ENCODE peak calls at places on chromosomes 7 and 10, in eight cellular contexts. D, X, G, Y, A, M, H and O are unnamed samples.

GRCh38 chr10:44391981-44392380 is 7.1 kb upstream of the CXCL12 start:
- DNase-seq in D (no peak), X (no peak), G (no peak), Y (no peak), A (no peak), M (no peak), H (no peak), O (no peak)

GRCh38 chr7:43615558-43616145 is 32.7 kb downstream of the STK17A start:
- DNase-seq in D (no peak), X (no peak), G (no peak), Y (peak), A (no peak), M (no peak), H (no peak), O (no peak)

GRCh38 chr10:59324597-59324996 is 37.8 kb downstream of the FAM13C start:
- DNase-seq in D (no peak), X (no peak), G (no peak), Y (no peak), A (no peak), M (no peak), H (no peak), O (no peak)

GRCh38 chr7:64874114-64874513 is 29.0 kb upstream of the ZNF273 start:
- DNase-seq in D (no peak), X (no peak), G (no peak), Y (no peak), A (no peak), M (no peak), H (no peak), O (no peak)

GRCh38 chr10:43200538-43201390 is 62.5 kb downstream of the CSGALNACT2 start:
- DNase-seq in D (peak), X (no peak), G (no peak), Y (peak), A (no peak), M (no peak), H (no peak), O (peak)

GRCh38 chr7:116692599-116693308 is 20.8 kb downstream of the MET start:
- DNase-seq in D (no peak), X (no peak), G (peak), Y (no peak), A (no peak), M (no peak), H (no peak), O (no peak)

GRCh38 chr7:124460555-124460954 is 305.0 kb downstream of the GPR37 start:
- DNase-seq in D (no peak), X (no peak), G (no peak), Y (no peak), A (no peak), M (no peak), H (no peak), O (no peak)

GRCh38 chr10:93160829-93161228 is 87.1 kb downstream of the CYP26A1 start:
- DNase-seq in D (peak), X (peak), G (peak), Y (no peak), A (peak), M (peak), H (peak), O (no peak)

GRCh38 chr7:133691727-133692450 is 435.3 kb upstream of the LRGUK start:
- DNase-seq in D (no peak), X (no peak), G (peak), Y (no peak), A (peak), M (no peak), H (no peak), O (no peak)

GRCh38 chr10:131743190-131744151 is 157.3 kb upstream of the PPP2R2D start:
- DNase-seq in D (peak), X (no peak), G (no peak), Y (no peak), A (no peak), M (no peak), H (no peak), O (peak)

GRCh38 chr7:30613366-30614325 is 19.0 kb downstream of the GARS1 start:
- DNase-seq in D (no peak), X (no peak), G (no peak), Y (no peak), A (peak), M (no peak), H (no peak), O (no peak)

GRCh38 chr10:68208424-68209042 is 23.4 kb downstream of the ATOH7 start:
- DNase-seq in D (no peak), X (no peak), G (peak), Y (peak), A (peak), M (peak), H (no peak), O (no peak)

GRCh38 chr7:138097064-138097741 is 20.9 kb downstream of the AKR1D1 start:
- DNase-seq in D (no peak), X (no peak), G (peak), Y (peak), A (peak), M (no peak), H (no peak), O (peak)

GRCh38 chr7:149879271-149879711 is 5.5 kb downstream of the ATP6V0E2 start:
- DNase-seq in D (no peak), X (no peak), G (no peak), Y (no peak), A (no peak), M (no peak), H (no peak), O (no peak)

GRCh38 chr10:7410800-7411670 is at the start of gene SFMBT2:
- DNase-seq in D (peak), X (no peak), G (peak), Y (peak), A (peak), M (no peak), H (peak), O (peak)

GRCh38 chr7:6256709-6257535 is 15.5 kb downstream of the CYTH3 start:
- DNase-seq in D (no peak), X (no peak), G (peak), Y (no peak), A (peak), M (peak), H (peak), O (peak)

GRCh38 chr7:69076566-69076965 is 521.7 kb upstream of the AUTS2 start:
- DNase-seq in D (no peak), X (no peak), G (no peak), Y (no peak), A (no peak), M (no peak), H (no peak), O (no peak)

GRCh38 chr7:131010714-131011436 is 276.9 kb upstream of the KLF14 start:
- DNase-seq in D (no peak), X (no peak), G (peak), Y (no peak), A (peak), M (no peak), H (no peak), O (peak)

GRCh38 chr10:58397830-58398229 is 12.6 kb downstream of the TFAM start:
- DNase-seq in D (no peak), X (no peak), G (no peak), Y (no peak), A (no peak), M (no peak), H (no peak), O (no peak)

GRCh38 chr10:28922127-28922526 is 244.8 kb downstream of the BAMBI start:
- DNase-seq in D (no peak), X (no peak), G (no peak), Y (no peak), A (peak), M (no peak), H (no peak), O (no peak)

GRCh38 chr10:239109-239508 is 103.9 kb downstream of the ZMYND11 start:
- DNase-seq in D (no peak), X (no peak), G (peak), Y (no peak), A (peak), M (peak), H (no peak), O (no peak)

GRCh38 chr7:159035571-159036073 is 109.0 kb downstream of the VIPR2 start:
- DNase-seq in D (peak), X (no peak), G (no peak), Y (no peak), A (no peak), M (no peak), H (no peak), O (no peak)

GRCh38 chr7:126302639-126303038 is 950.1 kb downstream of the GRM8 start:
- DNase-seq in D (no peak), X (no peak), G (no peak), Y (no peak), A (no peak), M (no peak), H (no peak), O (no peak)

GRCh38 chr7:116395125-116395791 is 104.3 kb upstream of the CAV2 start:
- DNase-seq in D (no peak), X (peak), G (peak), Y (peak), A (peak), M (peak), H (no peak), O (no peak)

GRCh38 chr7:6106140-6106904 is 75.1 kb downstream of the ANKRD61 start:
- DNase-seq in D (peak), X (no peak), G (peak), Y (no peak), A (peak), M (peak), H (peak), O (peak)

GRCh38 chr10:788796-789748 is 99.6 kb upstream of the DIP2C start:
- DNase-seq in D (peak), X (no peak), G (peak), Y (peak), A (peak), M (peak), H (peak), O (no peak)

GRCh38 chr10:36303896-36304295 is 661.8 kb upstream of the FZD8 start:
- DNase-seq in D (no peak), X (no peak), G (no peak), Y (no peak), A (no peak), M (no peak), H (no peak), O (no peak)

GRCh38 chr7:108284349-108285017 is 154.3 kb upstream of the LAMB4 start:
- DNase-seq in D (no peak), X (no peak), G (no peak), Y (no peak), A (no peak), M (no peak), H (no peak), O (no peak)

GRCh38 chr7:24981544-24981951 is 1.6 kb upstream of the OSBPL3 start:
- DNase-seq in D (peak), X (no peak), G (peak), Y (peak), A (peak), M (no peak), H (peak), O (peak)

GRCh38 chr10:52443419-52444388 is 129.6 kb downstream of the DKK1 start:
- DNase-seq in D (no peak), X (peak), G (peak), Y (no peak), A (peak), M (peak), H (no peak), O (no peak)

GRCh38 chr10:126588024-126588423 is 82.5 kb downstream of the C10orf90 start:
- DNase-seq in D (no peak), X (no peak), G (no peak), Y (no peak), A (no peak), M (no peak), H (no peak), O (no peak)

GRCh38 chr10:70956029-70956759 is 67.8 kb upstream of the PCBD1 start:
- DNase-seq in D (no peak), X (no peak), G (no peak), Y (peak), A (no peak), M (no peak), H (no peak), O (no peak)
- TF ChIP-seq CTCF in D (no peak), X (no peak), G (peak), Y (peak), A (no peak), M (peak), H (no peak), O (no peak)

GRCh38 chr10:107011113-107011512 is 153.4 kb downstream of the SORCS1 start:
- DNase-seq in D (no peak), X (no peak), G (no peak), Y (peak), A (no peak), M (no peak), H (no peak), O (no peak)
- TF ChIP-seq CTCF in D (no peak), X (no peak), G (no peak), Y (no peak), A (no peak), M (no peak), H (no peak), O (no peak)

DNA sequence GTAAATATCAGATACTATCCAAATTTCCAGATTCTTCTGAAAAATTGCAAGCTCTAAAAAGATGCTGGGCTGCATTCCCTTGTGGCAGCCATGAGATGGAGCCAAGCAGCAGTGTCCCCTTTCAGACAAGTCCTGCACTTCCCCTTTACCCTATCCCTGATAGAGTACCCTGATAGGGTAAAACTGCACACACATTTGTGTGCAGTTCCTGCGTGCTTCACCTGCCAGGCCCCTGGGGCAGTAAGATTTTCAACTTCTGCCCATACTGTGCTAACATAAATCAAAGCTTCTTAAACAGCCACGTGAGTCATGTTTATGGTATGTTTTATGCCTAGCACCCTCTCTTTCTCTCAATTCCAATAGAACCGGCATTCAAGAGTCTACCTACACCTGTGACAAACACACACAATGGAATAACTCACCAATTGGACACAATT is 52.2 kb downstream of the IFIT5 start:
- DNase-seq in D (no peak), X (no peak), G (peak), Y (no peak), A (peak), M (no peak), H (no peak), O (no peak)
- TF ChIP-seq CTCF in D (peak), X (peak), G (peak), Y (no peak), A (peak), M (peak), H (peak), O (peak)

DNA sequence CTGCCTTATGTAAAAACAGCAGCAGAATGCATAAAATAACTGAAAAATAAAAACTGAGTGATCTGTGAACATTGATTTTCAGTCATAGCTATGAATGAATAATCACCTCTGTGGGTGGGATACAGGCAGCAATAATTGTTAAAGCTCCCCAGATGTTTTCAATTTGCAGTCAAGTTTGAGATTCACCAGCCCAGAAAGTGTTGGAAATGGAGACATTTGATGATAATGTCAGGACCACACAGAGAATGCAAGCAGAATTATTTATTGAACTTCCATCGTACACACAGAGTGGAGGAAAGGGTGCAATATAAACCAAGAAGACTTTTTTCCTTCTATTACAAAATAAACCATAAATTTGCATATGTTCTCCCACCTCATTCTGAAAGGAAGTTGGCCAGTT is 601.7 kb downstream of the ANKRD7 start:
- DNase-seq in D (no peak), X (no peak), G (no peak), Y (no peak), A (no peak), M (no peak), H (no peak), O (no peak)
- TF ChIP-seq CTCF in D (no peak), X (no peak), G (no peak), Y (no peak), A (no peak), M (no peak), H (no peak), O (no peak)

GRCh38 chr7:55567495-55568070 is 4.7 kb downstream of the VOPP1 start:
- DNase-seq in D (no peak), X (no peak), G (no peak), Y (no peak), A (no peak), M (no peak), H (no peak), O (no peak)

GRCh38 chr7:55569797-55570196 is 2.5 kb downstream of the VOPP1 start:
- DNase-seq in D (no peak), X (no peak), G (no peak), Y (no peak), A (no peak), M (no peak), H (no peak), O (no peak)

GRCh38 chr7:55570218-55570873 is 2.0 kb downstream of the VOPP1 start:
- DNase-seq in D (no peak), X (no peak), G (no peak), Y (no peak), A (peak), M (no peak), H (no peak), O (peak)

GRCh38 chr7:55569269-55569663 is 3.0 kb downstream of the VOPP1 start:
- DNase-seq in D (no peak), X (no peak), G (no peak), Y (no peak), A (no peak), M (no peak), H (no peak), O (no peak)

GRCh38 chr7:55568613-55569268 is 3.6 kb downstream of the VOPP1 start:
- DNase-seq in D (no peak), X (no peak), G (peak), Y (no peak), A (peak), M (no peak), H (no peak), O (no peak)
- TF ChIP-seq CTCF in D (no peak), X (peak), G (peak), Y (no peak), A (peak), M (peak), H (no peak), O (no peak)

GRCh38 chr10:70212879-70213278 is 20.4 kb downstream of the PPA1 start:
- DNase-seq in D (no peak), X (no peak), G (no peak), Y (no peak), A (peak), M (no peak), H (no peak), O (no peak)
- TF ChIP-seq CTCF in D (no peak), X (no peak), G (no peak), Y (no peak), A (no peak), M (no peak), H (no peak), O (no peak)

GRCh38 chr10:13099144-13099665 is 758 bp upstream of the OPTN start:
- DNase-seq in D (peak), X (no peak), G (peak), Y (peak), A (peak), M (no peak), H (peak), O (peak)
- TF ChIP-seq CTCF in D (no peak), X (peak), G (peak), Y (no peak), A (peak), M (peak), H (peak), O (peak)